ENCODE peak calls at places on chromosome 10, in six cellular contexts. One of them, this sample, is unnamed.

GRCh38 chr10:131127122-131127589 is 184.4 kb downstream of the TCERG1L start:
- DNase-seq in neuronal stem cell: no peak
- DNase-seq in mesenchymal stem cell: no peak
- DNase-seq in IMR-90: no peak
- DNase-seq in trophoblast cell: no peak
- DNase-seq in H1: no peak
- DNase-seq in this sample: no peak

GRCh38 chr10:30803901-30804322 is 174.4 kb upstream of the LYZL2 start:
- DNase-seq in neuronal stem cell: no peak
- DNase-seq in mesenchymal stem cell: no peak
- DNase-seq in IMR-90: peak
- DNase-seq in trophoblast cell: no peak
- DNase-seq in H1: no peak
- DNase-seq in this sample: no peak

GRCh38 chr10:95260909-95261552 is 29.8 kb downstream of the PDLIM1 start:
- DNase-seq in neuronal stem cell: no peak
- DNase-seq in mesenchymal stem cell: peak
- DNase-seq in IMR-90: peak
- DNase-seq in trophoblast cell: no peak
- DNase-seq in H1: no peak
- DNase-seq in this sample: no peak

GRCh38 chr10:78579995-78580394 is 488.8 kb upstream of the ZMIZ1 start:
- DNase-seq in neuronal stem cell: peak
- DNase-seq in mesenchymal stem cell: no peak
- DNase-seq in IMR-90: no peak
- DNase-seq in trophoblast cell: no peak
- DNase-seq in H1: no peak
- DNase-seq in this sample: no peak

GRCh38 chr10:99232357-99232999 is 3.2 kb downstream of the HPSE2 start:
- DNase-seq in neuronal stem cell: peak
- DNase-seq in mesenchymal stem cell: peak
- DNase-seq in IMR-90: no peak
- DNase-seq in trophoblast cell: no peak
- DNase-seq in H1: no peak
- DNase-seq in this sample: peak

GRCh38 chr10:131094406-131095108 is 217.0 kb downstream of the TCERG1L start:
- DNase-seq in neuronal stem cell: no peak
- DNase-seq in mesenchymal stem cell: no peak
- DNase-seq in IMR-90: no peak
- DNase-seq in trophoblast cell: peak
- DNase-seq in H1: no peak
- DNase-seq in this sample: peak

GRCh38 chr10:85611746-85612377 is 754.7 kb downstream of the GRID1 start:
- DNase-seq in neuronal stem cell: no peak
- DNase-seq in mesenchymal stem cell: no peak
- DNase-seq in IMR-90: no peak
- DNase-seq in trophoblast cell: no peak
- DNase-seq in H1: no peak
- DNase-seq in this sample: peak

GRCh38 chr10:118447478-118447877 is 105.4 kb upstream of the FAM204A start:
- DNase-seq in neuronal stem cell: no peak
- DNase-seq in mesenchymal stem cell: no peak
- DNase-seq in IMR-90: no peak
- DNase-seq in trophoblast cell: no peak
- DNase-seq in H1: no peak
- DNase-seq in this sample: no peak

GRCh38 chr10:121935702-121936101 is 7.9 kb upstream of the ATE1 start:
- DNase-seq in neuronal stem cell: no peak
- DNase-seq in mesenchymal stem cell: no peak
- DNase-seq in IMR-90: no peak
- DNase-seq in trophoblast cell: peak
- DNase-seq in H1: no peak
- DNase-seq in this sample: no peak

GRCh38 chr10:35565602-35566061 is 39.5 kb upstream of the GJD4 start:
- DNase-seq in neuronal stem cell: no peak
- DNase-seq in mesenchymal stem cell: no peak
- DNase-seq in IMR-90: peak
- DNase-seq in trophoblast cell: no peak
- DNase-seq in H1: no peak
- DNase-seq in this sample: no peak

GRCh38 chr10:15211464-15211979 is 43.0 kb upstream of the NMT2 start:
- DNase-seq in neuronal stem cell: no peak
- DNase-seq in mesenchymal stem cell: peak
- DNase-seq in IMR-90: peak
- DNase-seq in trophoblast cell: no peak
- DNase-seq in H1: no peak
- DNase-seq in this sample: no peak

GRCh38 chr10:6382081-6382480 is 179.3 kb downstream of the PFKFB3 start:
- DNase-seq in neuronal stem cell: no peak
- DNase-seq in mesenchymal stem cell: peak
- DNase-seq in IMR-90: peak
- DNase-seq in trophoblast cell: no peak
- DNase-seq in H1: no peak
- DNase-seq in this sample: no peak

GRCh38 chr10:103458720-103459119 is at the start of gene CALHM1:
- DNase-seq in neuronal stem cell: no peak
- DNase-seq in mesenchymal stem cell: no peak
- DNase-seq in IMR-90: no peak
- DNase-seq in trophoblast cell: no peak
- DNase-seq in H1: no peak
- DNase-seq in this sample: peak

GRCh38 chr10:637221-637620 is 52.2 kb downstream of the DIP2C start:
- DNase-seq in neuronal stem cell: no peak
- DNase-seq in mesenchymal stem cell: no peak
- DNase-seq in IMR-90: no peak
- DNase-seq in trophoblast cell: no peak
- DNase-seq in H1: no peak
- DNase-seq in this sample: no peak

GRCh38 chr10:110244550-110244949 is 37.1 kb downstream of the MXI1 start:
- DNase-seq in neuronal stem cell: no peak
- DNase-seq in mesenchymal stem cell: no peak
- DNase-seq in IMR-90: no peak
- DNase-seq in trophoblast cell: no peak
- DNase-seq in H1: no peak
- DNase-seq in this sample: no peak

GRCh38 chr10:68301790-68302502 is 29.9 kb upstream of the HNRNPH3 start:
- DNase-seq in neuronal stem cell: peak
- DNase-seq in mesenchymal stem cell: peak
- DNase-seq in IMR-90: peak
- DNase-seq in trophoblast cell: peak
- DNase-seq in H1: no peak
- DNase-seq in this sample: no peak

GRCh38 chr10:32104181-32104580 is 48.0 kb upstream of the KIF5B start:
- DNase-seq in neuronal stem cell: no peak
- DNase-seq in mesenchymal stem cell: no peak
- DNase-seq in IMR-90: no peak
- DNase-seq in trophoblast cell: no peak
- DNase-seq in H1: no peak
- DNase-seq in this sample: no peak

GRCh38 chr10:25797888-25798429 is 136.1 kb upstream of the MYO3A start:
- DNase-seq in neuronal stem cell: no peak
- DNase-seq in mesenchymal stem cell: no peak
- DNase-seq in IMR-90: no peak
- DNase-seq in trophoblast cell: peak
- DNase-seq in H1: no peak
- DNase-seq in this sample: no peak

GRCh38 chr10:117363027-117363426 is 12.2 kb downstream of the PDZD8 start:
- DNase-seq in neuronal stem cell: no peak
- DNase-seq in mesenchymal stem cell: peak
- DNase-seq in IMR-90: peak
- DNase-seq in trophoblast cell: no peak
- DNase-seq in H1: no peak
- DNase-seq in this sample: no peak

GRCh38 chr10:117362313-117362712 is 12.9 kb downstream of the PDZD8 start:
- DNase-seq in neuronal stem cell: no peak
- DNase-seq in mesenchymal stem cell: no peak
- DNase-seq in IMR-90: peak
- DNase-seq in trophoblast cell: no peak
- DNase-seq in H1: no peak
- DNase-seq in this sample: no peak

GRCh38 chr10:117365612-117366011 is 9.6 kb downstream of the PDZD8 start:
- DNase-seq in neuronal stem cell: no peak
- DNase-seq in mesenchymal stem cell: no peak
- DNase-seq in IMR-90: no peak
- DNase-seq in trophoblast cell: no peak
- DNase-seq in H1: no peak
- DNase-seq in this sample: no peak

GRCh38 chr10:117366741-117367140 is 8.5 kb downstream of the PDZD8 start:
- DNase-seq in neuronal stem cell: no peak
- DNase-seq in mesenchymal stem cell: no peak
- DNase-seq in IMR-90: no peak
- DNase-seq in trophoblast cell: no peak
- DNase-seq in H1: no peak
- DNase-seq in this sample: no peak

DNA sequence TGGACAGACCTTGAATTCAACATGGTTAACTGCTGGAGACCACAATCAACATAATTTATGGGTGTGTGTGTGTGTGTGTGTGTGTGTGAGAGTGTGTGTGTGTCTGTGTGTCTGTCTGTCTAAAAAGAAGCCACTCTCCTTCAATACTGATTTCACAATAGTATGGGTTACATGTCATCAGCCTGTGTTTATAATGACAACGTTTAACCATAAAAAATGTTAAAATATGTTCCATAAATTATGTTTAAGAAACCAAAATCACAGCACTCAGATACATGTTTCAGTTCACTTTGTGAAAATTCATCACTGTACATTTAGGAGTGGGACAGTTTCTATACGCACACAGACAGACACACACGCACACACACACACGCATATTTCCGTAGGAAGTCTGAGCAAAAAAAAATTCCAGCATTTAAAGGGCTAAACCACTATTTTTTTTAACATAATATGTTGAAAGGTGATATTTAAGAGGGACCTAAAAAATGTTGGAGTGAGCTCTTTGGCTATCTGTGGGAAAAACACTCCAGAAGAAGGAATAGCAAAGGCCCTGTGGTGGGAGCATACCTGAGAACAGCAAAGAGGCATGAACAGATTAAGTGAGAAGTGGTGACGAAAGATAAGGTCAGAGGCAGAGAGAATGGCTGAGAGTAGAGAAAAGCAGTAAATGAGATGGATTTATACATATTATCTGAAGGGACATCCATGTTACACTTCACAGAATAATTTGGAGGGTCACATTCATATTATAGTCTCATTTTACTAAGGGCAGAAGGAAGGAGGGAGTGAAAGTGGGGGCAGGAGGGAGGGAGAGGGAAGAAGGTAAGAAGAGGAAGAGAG is 10.9 kb downstream of the PDZD8 start:
- DNase-seq in neuronal stem cell: no peak
- DNase-seq in mesenchymal stem cell: peak
- DNase-seq in IMR-90: peak
- DNase-seq in trophoblast cell: no peak
- DNase-seq in H1: no peak
- DNase-seq in this sample: no peak
- H3K4me2 ChIP-seq in neuronal stem cell: no peak
- H3K4me2 ChIP-seq in mesenchymal stem cell: peak
- H3K4me2 ChIP-seq in IMR-90: no peak
- H3K4me2 ChIP-seq in trophoblast cell: no peak
- H3K4me2 ChIP-seq in H1: peak
- H3K4me2 ChIP-seq in this sample: peak

GRCh38 chr10:34335960-34336359 is 479.1 kb downstream of the PARD3 start:
- DNase-seq in neuronal stem cell: no peak
- DNase-seq in mesenchymal stem cell: no peak
- DNase-seq in IMR-90: no peak
- DNase-seq in trophoblast cell: no peak
- DNase-seq in H1: no peak
- DNase-seq in this sample: no peak
- H3K14ac ChIP-seq in neuronal stem cell: no peak
- H3K14ac ChIP-seq in mesenchymal stem cell: no peak
- H3K14ac ChIP-seq in IMR-90: no peak
- H3K14ac ChIP-seq in trophoblast cell: no peak
- H3K14ac ChIP-seq in H1: no peak
- H3K14ac ChIP-seq in this sample: no peak

GRCh38 chr10:8042864-8043568 is 11.5 kb upstream of the GATA3 start:
- DNase-seq in neuronal stem cell: peak
- DNase-seq in mesenchymal stem cell: no peak
- DNase-seq in IMR-90: no peak
- DNase-seq in trophoblast cell: no peak
- DNase-seq in H1: no peak
- DNase-seq in this sample: peak

GRCh38 chr10:8043569-8044306 is 10.8 kb upstream of the GATA3 start:
- DNase-seq in neuronal stem cell: peak
- DNase-seq in mesenchymal stem cell: no peak
- DNase-seq in IMR-90: no peak
- DNase-seq in trophoblast cell: no peak
- DNase-seq in H1: no peak
- DNase-seq in this sample: peak

GRCh38 chr10:8040651-8041050 is 13.8 kb upstream of the GATA3 start:
- DNase-seq in neuronal stem cell: no peak
- DNase-seq in mesenchymal stem cell: no peak
- DNase-seq in IMR-90: no peak
- DNase-seq in trophoblast cell: no peak
- DNase-seq in H1: no peak
- DNase-seq in this sample: no peak

GRCh38 chr10:8041284-8042031 is 13.0 kb upstream of the GATA3 start:
- DNase-seq in neuronal stem cell: no peak
- DNase-seq in mesenchymal stem cell: no peak
- DNase-seq in IMR-90: no peak
- DNase-seq in trophoblast cell: no peak
- DNase-seq in H1: no peak
- DNase-seq in this sample: no peak

DNA sequence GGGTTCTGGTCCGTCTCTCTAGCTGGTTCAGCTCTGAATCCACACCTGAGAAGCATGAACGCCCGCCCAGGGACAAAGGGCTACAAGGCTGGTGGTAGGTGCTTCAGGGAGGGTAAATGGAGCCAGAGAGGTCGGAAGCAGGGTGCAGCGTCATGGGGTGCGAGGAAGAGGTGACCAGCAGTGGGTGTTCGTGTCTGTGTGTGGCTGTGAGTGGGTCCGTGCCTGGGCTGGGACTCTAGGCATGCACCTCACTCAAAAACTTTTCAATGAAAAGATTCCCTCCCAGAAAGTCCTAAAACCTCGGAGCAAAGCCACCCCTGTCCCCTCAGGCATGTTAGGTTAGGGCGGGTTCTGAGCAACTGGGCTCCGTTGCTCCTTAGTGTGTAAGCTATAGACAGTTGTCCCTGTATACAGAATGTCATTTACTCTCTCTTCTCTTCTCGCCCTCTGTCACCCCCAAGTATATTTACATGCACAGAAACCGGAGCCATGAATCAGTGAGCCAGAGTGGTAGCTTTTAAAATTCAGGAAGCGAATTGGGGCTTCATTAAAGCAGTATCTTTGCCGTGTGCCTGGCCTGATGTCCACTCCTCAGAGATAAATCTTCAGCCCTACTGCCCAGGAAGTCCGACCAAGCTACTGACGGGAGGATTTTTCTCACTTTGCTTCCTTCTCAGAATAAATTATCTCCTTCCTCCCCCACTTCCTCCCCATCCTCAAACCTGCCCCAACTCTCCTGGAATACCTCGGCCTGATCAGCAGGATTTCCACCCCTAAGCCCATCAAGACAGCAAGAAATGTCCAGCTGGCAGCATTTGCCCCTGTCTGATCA is 12.2 kb upstream of the GATA3 start:
- DNase-seq in neuronal stem cell: no peak
- DNase-seq in mesenchymal stem cell: no peak
- DNase-seq in IMR-90: no peak
- DNase-seq in trophoblast cell: no peak
- DNase-seq in H1: no peak
- DNase-seq in this sample: no peak
- H3K4me2 ChIP-seq in neuronal stem cell: no peak
- H3K4me2 ChIP-seq in mesenchymal stem cell: no peak
- H3K4me2 ChIP-seq in IMR-90: no peak
- H3K4me2 ChIP-seq in trophoblast cell: no peak
- H3K4me2 ChIP-seq in H1: peak
- H3K4me2 ChIP-seq in this sample: no peak

GRCh38 chr10:111539246-111539645 is 462.4 kb downstream of the ADRA2A start:
- DNase-seq in neuronal stem cell: no peak
- DNase-seq in mesenchymal stem cell: no peak
- DNase-seq in IMR-90: no peak
- DNase-seq in trophoblast cell: no peak
- DNase-seq in H1: no peak
- DNase-seq in this sample: no peak
- H3K14ac ChIP-seq in neuronal stem cell: no peak
- H3K14ac ChIP-seq in mesenchymal stem cell: no peak
- H3K14ac ChIP-seq in IMR-90: no peak
- H3K14ac ChIP-seq in trophoblast cell: no peak
- H3K14ac ChIP-seq in H1: no peak
- H3K14ac ChIP-seq in this sample: no peak

This sample was measured in H9.